ENCODE peak calls at places on chromosomes 2 and 18, in four cellular contexts. One of them, this sample, is unnamed.

GRCh38 chr2:160869411-160869810 is 290.8 kb upstream of the TANK start:
- DNase-seq in adipocyte: peak
- DNase-seq in AG08395: peak
- DNase-seq in pons: no peak
- DNase-seq in this sample: no peak

GRCh38 chr18:53909668-53910067 is 314.8 kb downstream of the MBD2 start:
- DNase-seq in adipocyte: peak
- DNase-seq in pons: no peak
- DNase-seq in AG08395: peak
- DNase-seq in this sample: no peak

GRCh38 chr2:173075781-173076556 is at the start of gene MAP3K20:
- DNase-seq in adipocyte: peak
- DNase-seq in pons: peak
- DNase-seq in AG08395: peak
- DNase-seq in this sample: peak

GRCh38 chr2:190840572-190841172 is 39.9 kb upstream of the GLS start:
- DNase-seq in AG08395: no peak
- DNase-seq in pons: no peak
- DNase-seq in adipocyte: no peak
- DNase-seq in this sample: no peak

GRCh38 chr18:22465859-22466602 is 48.3 kb upstream of the CTAGE1 start:
- DNase-seq in AG08395: peak
- DNase-seq in pons: no peak
- DNase-seq in adipocyte: peak
- DNase-seq in this sample: no peak

GRCh38 chr2:38601061-38601460 is 1.7 kb downstream of the HNRNPLL start:
- DNase-seq in AG08395: no peak
- DNase-seq in pons: no peak
- DNase-seq in adipocyte: peak
- DNase-seq in this sample: no peak

GRCh38 chr2:219954331-219954730 is 326.9 kb downstream of the SLC4A3 start:
- DNase-seq in pons: no peak
- DNase-seq in adipocyte: peak
- DNase-seq in AG08395: no peak
- DNase-seq in this sample: no peak

GRCh38 chr2:232628466-232629200 is 4.8 kb upstream of the EFHD1 start:
- DNase-seq in adipocyte: no peak
- DNase-seq in pons: peak
- DNase-seq in AG08395: no peak
- DNase-seq in this sample: no peak

GRCh38 chr18:78295271-78295670 is 684.3 kb upstream of the SALL3 start:
- DNase-seq in pons: no peak
- DNase-seq in AG08395: no peak
- DNase-seq in adipocyte: no peak
- DNase-seq in this sample: no peak

GRCh38 chr2:25161055-25161781 is 7.2 kb downstream of the POMC start:
- DNase-seq in AG08395: peak
- DNase-seq in adipocyte: no peak
- DNase-seq in pons: no peak
- DNase-seq in this sample: peak

GRCh38 chr2:27739058-27739373 is 32.5 kb upstream of the MRPL33 start:
- DNase-seq in adipocyte: no peak
- DNase-seq in AG08395: no peak
- DNase-seq in pons: no peak
- DNase-seq in this sample: no peak

GRCh38 chr2:200208041-200208440 is 98.5 kb upstream of the SPATS2L start:
- DNase-seq in AG08395: no peak
- DNase-seq in adipocyte: no peak
- DNase-seq in pons: no peak
- DNase-seq in this sample: no peak

GRCh38 chr2:148813603-148814065 is 61.4 kb upstream of the KIF5C start:
- DNase-seq in AG08395: no peak
- DNase-seq in adipocyte: no peak
- DNase-seq in pons: no peak
- DNase-seq in this sample: peak

GRCh38 chr2:189641565-189641964 is 19.7 kb upstream of the ASNSD1 start:
- DNase-seq in AG08395: no peak
- DNase-seq in adipocyte: no peak
- DNase-seq in pons: no peak
- DNase-seq in this sample: no peak

GRCh38 chr2:43127208-43127940 is 99.0 kb downstream of the ZFP36L2 start:
- DNase-seq in adipocyte: no peak
- DNase-seq in AG08395: peak
- DNase-seq in pons: no peak
- DNase-seq in this sample: peak

GRCh38 chr2:177554365-177554764 is 161.8 kb downstream of the AGPS start:
- DNase-seq in adipocyte: no peak
- DNase-seq in AG08395: no peak
- DNase-seq in pons: no peak
- DNase-seq in this sample: no peak

GRCh38 chr2:18194161-18194560 is 315.7 kb downstream of the KCNS3 start:
- DNase-seq in pons: no peak
- DNase-seq in adipocyte: no peak
- DNase-seq in AG08395: no peak
- DNase-seq in this sample: no peak

GRCh38 chr2:151410485-151410833 is 757 bp downstream of the RIF1 start:
- DNase-seq in adipocyte: peak
- DNase-seq in pons: no peak
- DNase-seq in AG08395: peak
- DNase-seq in this sample: no peak

GRCh38 chr2:170820647-170821630 is 4.3 kb downstream of the GAD1 start:
- DNase-seq in AG08395: no peak
- DNase-seq in adipocyte: no peak
- DNase-seq in pons: no peak
- DNase-seq in this sample: no peak

GRCh38 chr2:61460168-61460567 is 10.7 kb downstream of the USP34 start:
- DNase-seq in adipocyte: peak
- DNase-seq in pons: no peak
- DNase-seq in AG08395: peak
- DNase-seq in this sample: no peak

GRCh38 chr2:42129947-42130346 is 39.2 kb upstream of the EML4 start:
- DNase-seq in adipocyte: no peak
- DNase-seq in pons: no peak
- DNase-seq in AG08395: no peak
- DNase-seq in this sample: no peak

GRCh38 chr2:216172493-216172892 is 63.3 kb downstream of the XRCC5 start:
- DNase-seq in adipocyte: no peak
- DNase-seq in AG08395: no peak
- DNase-seq in pons: no peak
- DNase-seq in this sample: no peak

GRCh38 chr2:4002841-4003403 is 299.5 kb downstream of the DCDC2C start:
- DNase-seq in adipocyte: no peak
- DNase-seq in pons: no peak
- DNase-seq in AG08395: no peak
- DNase-seq in this sample: no peak

GRCh38 chr2:58895849-58896248 is 654.7 kb upstream of the FANCL start:
- DNase-seq in AG08395: no peak
- DNase-seq in pons: no peak
- DNase-seq in adipocyte: peak
- DNase-seq in this sample: no peak

GRCh38 chr2:60553992-60554648 is 666 bp upstream of the BCL11A start:
- DNase-seq in pons: no peak
- DNase-seq in adipocyte: peak
- DNase-seq in AG08395: no peak
- DNase-seq in this sample: peak

GRCh38 chr2:222174450-222174849 is 124.3 kb downstream of the PAX3 start:
- DNase-seq in adipocyte: no peak
- DNase-seq in AG08395: no peak
- DNase-seq in pons: no peak
- DNase-seq in this sample: no peak

GRCh38 chr18:22238681-22239080 is 69.3 kb downstream of the GATA6 start:
- DNase-seq in pons: no peak
- DNase-seq in adipocyte: no peak
- DNase-seq in AG08395: no peak
- DNase-seq in this sample: no peak

GRCh38 chr2:220892018-220892634 is 680.0 kb downstream of the EPHA4 start:
- DNase-seq in AG08395: no peak
- DNase-seq in pons: no peak
- DNase-seq in adipocyte: no peak
- DNase-seq in this sample: no peak

GRCh38 chr2:80703532-80703931 is 399.0 kb upstream of the LRRTM1 start:
- DNase-seq in AG08395: no peak
- DNase-seq in adipocyte: no peak
- DNase-seq in pons: no peak
- DNase-seq in this sample: no peak

GRCh38 chr2:148338544-148338943 is 306.0 kb upstream of the EPC2 start:
- DNase-seq in pons: no peak
- DNase-seq in AG08395: peak
- DNase-seq in adipocyte: peak
- DNase-seq in this sample: no peak

GRCh38 chr2:186544255-186544675 is 45.6 kb upstream of the ITGAV start:
- DNase-seq in AG08395: peak
- DNase-seq in adipocyte: peak
- DNase-seq in pons: peak
- DNase-seq in this sample: no peak

GRCh38 chr2:68420254-68420910 is 46.7 kb downstream of the FBXO48 start:
- DNase-seq in AG08395: no peak
- DNase-seq in pons: no peak
- DNase-seq in adipocyte: peak
- DNase-seq in this sample: no peak

This sample was measured in spleen.